ENCODE peak calls at places on chromosomes 4 and X, in five cellular contexts. M is GM12878, Y is K562, U is HCT116, X is SK-N-SH. V is an unnamed sample.

GRCh38 chrX:115226929-115227328 is 7.0 kb downstream of the LRCH2 start:
- DNase-seq in X (peak; percentile 15), Y (no peak), M (no peak), U (peak; percentile 34), V (peak; percentile 2)

GRCh38 chr4:20356565-20356964 is 104.9 kb downstream of the SLIT2 start:
- DNase-seq in Y (no peak), M (no peak), X (peak; percentile 23), U (no peak), V (no peak)

GRCh38 chr4:145531193-145531592 is 49.5 kb downstream of the SMAD1 start:
- DNase-seq in U (no peak), X (peak; percentile 36), M (no peak), Y (no peak), V (no peak)

GRCh38 chr4:74873545-74874295 is 59.2 kb upstream of the PARM1 start:
- DNase-seq in Y (no peak), U (no peak), M (peak; percentile 58), X (no peak), V (no peak)

GRCh38 chr4:59920414-59920813 is 1279.7 kb upstream of the ADGRL3 start:
- DNase-seq in Y (no peak), U (no peak), M (no peak), X (no peak), V (no peak)

GRCh38 chrX:152601848-152602616 is 35.7 kb upstream of the GABRQ start:
- DNase-seq in M (no peak), U (peak; percentile 10), Y (peak; percentile 19), X (peak; percentile 6), V (no peak)

GRCh38 chr4:52841707-52842456 is 20.2 kb upstream of the RASL11B start:
- DNase-seq in X (peak; percentile 62), M (no peak), Y (no peak), U (no peak), V (no peak)

GRCh38 chr4:47835489-47835888 is 2.4 kb downstream of the CORIN start:
- DNase-seq in Y (no peak), X (no peak), M (no peak), U (no peak), V (no peak)

GRCh38 chr4:142845293-142846070 is 619 bp downstream of the INPP4B start:
- DNase-seq in X (peak; percentile 44), Y (no peak), M (no peak), U (no peak), V (no peak)

GRCh38 chr4:71595576-71596108 is 188.2 kb downstream of the GC start:
- DNase-seq in M (no peak), X (no peak), Y (no peak), U (no peak), V (no peak)

GRCh38 chr4:137993232-137993631 is 248.9 kb downstream of the SLC7A11 start:
- DNase-seq in Y (no peak), X (no peak), M (no peak), U (no peak), V (no peak)

GRCh38 chrX:107713205-107714195 is 62.1 kb downstream of the TSC22D3 start:
- DNase-seq in U (no peak), Y (no peak), X (no peak), M (no peak), V (no peak)

GRCh38 chr4:65241257-65241997 is 428.9 kb downstream of the EPHA5 start:
- DNase-seq in X (no peak), Y (peak; percentile 27), U (no peak), M (no peak), V (no peak)

GRCh38 chr4:128244379-128244778 is 43.2 kb downstream of the PGRMC2 start:
- DNase-seq in Y (no peak), M (no peak), U (no peak), X (no peak), V (no peak)

DNA sequence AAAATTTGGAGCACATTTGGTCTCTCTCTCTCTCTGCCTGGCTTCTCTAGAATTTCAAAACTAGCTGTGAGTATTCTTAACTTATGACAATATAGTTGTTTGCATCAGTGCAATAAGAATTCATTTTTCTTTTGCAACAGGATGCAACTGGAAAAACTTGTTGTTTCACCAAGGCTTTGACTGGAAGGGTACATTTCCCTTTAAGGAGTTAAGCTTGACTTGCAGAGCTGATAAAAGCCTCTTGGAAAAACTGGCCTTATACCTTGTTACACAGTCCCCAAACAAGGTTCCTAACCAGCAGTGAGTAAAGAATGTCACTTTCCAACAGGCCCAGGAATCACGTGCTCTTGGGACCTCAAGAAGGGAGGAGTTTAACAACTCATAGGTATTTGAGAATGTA is 25.9 kb upstream of the ZNF718 start:
- DNase-seq in M (no peak), U (no peak), X (no peak), Y (no peak), V (no peak)
- H3K9me3 ChIP-seq in M (peaks cover 6% of the 10 kb centered on the region), U (peaks cover 38% of the 10 kb centered on the region), X (peaks cover 17% of the 10 kb centered on the region), Y (peaks cover 3% of the 10 kb centered on the region), V (peaks cover 19% of the 10 kb centered on the region)

GRCh38 chrX:97234471-97235097 is 350.9 kb downstream of the RPA4 start:
- DNase-seq in M (peak; percentile 27), Y (no peak), X (no peak), U (no peak), V (no peak)
- TF ChIP-seq POLR2AphosphoS5 in M (no peak), Y (no peak), X (no peak), U (no peak), V (no peak)

GRCh38 chr4:1881709-1882108 is 10.5 kb downstream of the NSD2 start:
- DNase-seq in X (no peak), M (no peak), U (no peak), Y (peak; percentile 61), V (no peak)

GRCh38 chr4:1883583-1883982 is 12.4 kb downstream of the NSD2 start:
- DNase-seq in Y (peak; percentile 64), X (no peak), U (no peak), M (no peak), V (no peak)

GRCh38 chr4:1882850-1883271 is 11.7 kb downstream of the NSD2 start:
- DNase-seq in U (no peak), M (no peak), X (no peak), Y (peak; percentile 87), V (no peak)

GRCh38 chr4:1880332-1880731 is 9.1 kb downstream of the NSD2 start:
- DNase-seq in M (no peak), Y (no peak), U (no peak), X (no peak), V (no peak)

GRCh38 chr4:1879491-1879890 is 8.3 kb downstream of the NSD2 start:
- DNase-seq in U (no peak), X (no peak), M (no peak), Y (no peak), V (no peak)
- TF ChIP-seq SIN3A in U (no peak), X (no peak), M (no peak), Y (no peak), V (no peak)

GRCh38 chr4:139317635-139318034 is 15.4 kb upstream of the NDUFC1 start:
- DNase-seq in X (no peak), U (no peak), M (no peak), Y (no peak), V (no peak)
- H3K9me3 ChIP-seq in X (peaks cover 7% of the 10 kb centered on the region), U (no peaks in the 10 kb centered on the region), M (no peaks in the 10 kb centered on the region), Y (peaks cover 10% of the 10 kb centered on the region), V (no peaks in the 10 kb centered on the region)

GRCh38 chrX:32933548-32933947 is 277.8 kb downstream of the DMD start:
- DNase-seq in U (no peak), M (no peak), X (peak; percentile 43), Y (no peak), V (no peak)
- TF ChIP-seq POLR2AphosphoS5 in U (no peak), M (no peak), X (no peak), Y (no peak), V (no peak)

DNA sequence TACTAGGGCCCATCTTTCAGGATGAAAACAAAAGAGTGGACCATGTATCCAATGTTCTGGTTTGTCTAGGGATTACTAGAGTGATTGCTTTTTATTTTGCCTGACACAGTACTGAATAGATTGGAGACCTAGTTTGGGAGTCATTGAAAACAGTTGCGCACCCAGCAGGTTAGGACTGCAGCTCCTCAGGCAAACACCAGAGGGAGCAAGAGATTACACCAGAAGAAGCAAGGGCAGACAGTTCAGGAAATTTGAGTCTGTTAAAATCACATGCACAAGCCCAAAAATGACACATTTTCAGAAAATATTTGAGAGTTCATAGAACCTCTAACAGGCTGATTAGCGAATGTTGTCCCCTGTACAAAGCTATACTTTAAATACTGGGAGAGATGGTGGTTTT is 55.6 kb downstream of the CYLC1 start:
- DNase-seq in X (peak; percentile 22), Y (peak; percentile 0), U (no peak), M (no peak), V (no peak)
- TF ChIP-seq SIN3A in X (no peak), Y (no peak), U (no peak), M (no peak), V (no peak)

DNA sequence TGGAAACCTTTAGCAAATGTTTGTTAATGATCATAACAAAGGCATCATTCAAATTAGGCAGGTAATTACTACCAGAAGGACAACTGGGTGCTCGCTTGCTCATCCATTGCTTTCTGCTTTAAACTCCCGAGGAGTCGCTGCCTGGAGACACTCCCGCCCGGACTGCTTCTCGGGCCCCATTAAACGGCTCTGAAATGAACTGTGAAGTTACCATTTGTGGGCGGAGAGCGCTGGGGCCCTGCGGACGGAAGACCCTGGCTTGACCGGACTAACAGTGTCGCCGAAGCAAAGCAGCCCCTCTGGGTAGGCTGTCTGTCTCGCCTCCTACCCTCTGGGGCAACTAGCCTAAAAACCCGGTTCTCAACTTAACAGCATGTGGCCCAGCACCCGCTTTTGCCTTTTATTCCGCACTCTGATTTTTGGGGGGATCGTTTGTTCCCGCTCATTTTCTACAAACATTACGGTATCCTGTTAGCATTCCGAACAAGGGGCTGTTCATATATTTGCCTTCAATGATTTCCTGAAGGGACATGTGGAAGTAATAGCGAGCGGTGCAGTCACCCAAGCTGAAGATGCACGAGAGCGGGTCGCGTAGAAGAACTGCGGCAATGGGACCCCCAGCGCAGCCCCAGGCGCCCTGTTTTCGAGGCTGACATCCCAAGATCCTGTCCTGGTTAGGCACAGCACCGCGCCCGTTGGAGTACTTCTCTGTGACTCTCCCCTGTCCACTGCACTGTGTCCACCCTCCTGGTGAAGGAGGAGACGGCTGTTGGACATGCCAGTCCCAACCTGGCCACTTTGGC is 1.6 kb upstream of the PDGFRA start:
- DNase-seq in M (no peak), X (peak; percentile 77), Y (no peak), U (no peak), V (peak; percentile 39)
- H3K9me3 ChIP-seq in M (no peaks in the 10 kb centered on the region), X (no peaks in the 10 kb centered on the region), Y (no peaks in the 10 kb centered on the region), U (no peaks in the 10 kb centered on the region), V (no peaks in the 10 kb centered on the region)

GRCh38 chr4:119103263-119103662 is 32.4 kb upstream of the MYOZ2 start:
- DNase-seq in U (peak; percentile 85), M (no peak), X (no peak), Y (no peak), V (peak; percentile 71)
- TF ChIP-seq POLR2AphosphoS5 in U (peak; percentile 60), M (no peak), X (peak; percentile 82), Y (no peak), V (no peak)